ENCODE peak calls at places on chromosomes 5 and 9, in six cellular contexts. P, Q, C, D, F and S are unnamed samples.

GRCh38 chr5:76964018-76964417 is 11.2 kb downstream of the CRHBP start:
- DNase-seq in P (no peak), Q (no peak), C (no peak), D (no peak), F (no peak), S (no peak)

GRCh38 chr5:143964919-143965318 is 153.0 kb downstream of the HMHB1 start:
- DNase-seq in P (no peak), Q (no peak), C (no peak), D (no peak), F (peak), S (no peak)

GRCh38 chr9:135512241-135512603 is 9.0 kb upstream of the LCN1 start:
- DNase-seq in P (no peak), Q (no peak), C (no peak), D (no peak), F (no peak), S (no peak)

GRCh38 chr5:64766934-64767333 is 1.6 kb downstream of the SREK1IP1 start:
- DNase-seq in P (no peak), Q (no peak), C (no peak), D (no peak), F (no peak), S (no peak)

GRCh38 chr9:95057121-95057520 is 260.4 kb downstream of the FANCC start:
- DNase-seq in P (no peak), Q (peak), C (no peak), D (no peak), F (peak), S (no peak)

GRCh38 chr9:91536211-91536691 is 112.6 kb upstream of the NFIL3 start:
- DNase-seq in P (no peak), Q (peak), C (no peak), D (no peak), F (peak), S (peak)

GRCh38 chr5:169013846-169014245 is 287.1 kb downstream of the SLIT3 start:
- DNase-seq in P (no peak), Q (no peak), C (no peak), D (no peak), F (no peak), S (no peak)

GRCh38 chr5:135460246-135461033 is 8.3 kb upstream of the TIFAB start:
- DNase-seq in P (no peak), Q (no peak), C (no peak), D (no peak), F (no peak), S (no peak)

GRCh38 chr9:130139251-130139650 is 33.0 kb upstream of the NCS1 start:
- DNase-seq in P (no peak), Q (no peak), C (no peak), D (no peak), F (no peak), S (no peak)

GRCh38 chr9:133619791-133620190 is 10.6 kb upstream of the FAM163B start:
- DNase-seq in P (no peak), Q (peak), C (peak), D (no peak), F (no peak), S (no peak)

GRCh38 chr5:151223447-151224264 is at the start of gene CCDC69:
- DNase-seq in P (peak), Q (peak), C (peak), D (peak), F (no peak), S (peak)

GRCh38 chr9:136644343-136644592 is 18.4 kb upstream of the EGFL7 start:
- DNase-seq in P (peak), Q (peak), C (peak), D (peak), F (no peak), S (no peak)

GRCh38 chr9:27549196-27549737 is 19.7 kb upstream of the MOB3B start:
- DNase-seq in P (no peak), Q (no peak), C (no peak), D (no peak), F (no peak), S (no peak)

GRCh38 chr5:126858441-126858840 is 81.5 kb downstream of the LMNB1 start:
- DNase-seq in P (no peak), Q (no peak), C (no peak), D (no peak), F (no peak), S (no peak)
- TF ChIP-seq CTCF in P (no peak), Q (no peak), C (no peak), D (no peak), F (no peak), S (no peak)

GRCh38 chr5:42951847-42952411 is 88.2 kb downstream of the ANXA2R start:
- DNase-seq in P (no peak), Q (peak), C (peak), D (peak), F (no peak), S (no peak)

GRCh38 chr5:42950466-42951168 is 89.5 kb downstream of the ANXA2R start:
- DNase-seq in P (peak), Q (peak), C (peak), D (peak), F (peak), S (peak)

GRCh38 chr5:42953061-42953460 is 87.1 kb downstream of the ANXA2R start:
- DNase-seq in P (no peak), Q (no peak), C (no peak), D (no peak), F (no peak), S (no peak)

GRCh38 chr5:42951169-42951846 is 88.8 kb downstream of the ANXA2R start:
- DNase-seq in P (peak), Q (peak), C (peak), D (peak), F (no peak), S (no peak)

GRCh38 chr5:42952575-42952974 is 87.5 kb downstream of the ANXA2R start:
- DNase-seq in P (no peak), Q (no peak), C (no peak), D (no peak), F (no peak), S (no peak)
- H3K4me3 ChIP-seq in P (peak), Q (no peak), C (no peak), D (peak), F (peak), S (peak)

DNA sequence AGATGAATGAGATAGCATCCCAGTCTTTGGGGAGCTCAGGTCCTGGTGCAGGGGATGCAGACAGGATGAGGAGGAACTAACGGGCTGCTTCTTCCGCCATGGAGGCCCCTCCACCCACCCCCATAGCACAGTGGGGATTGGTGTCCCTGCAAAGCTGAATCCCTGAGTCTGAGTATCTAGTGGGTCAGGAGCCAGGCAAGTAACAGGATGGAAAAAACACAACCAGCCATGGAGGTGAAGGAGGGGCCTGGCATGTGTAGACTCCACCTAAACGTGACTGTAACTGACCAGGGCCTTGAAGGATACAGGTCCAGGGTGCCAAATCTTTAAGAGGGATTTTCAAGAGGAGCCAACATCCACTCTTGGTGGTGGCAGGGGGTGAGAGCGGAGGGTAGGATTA is 327.8 kb upstream of the MSX2 start:
- DNase-seq in P (no peak), Q (no peak), C (no peak), D (no peak), F (no peak), S (no peak)
- TF ChIP-seq CTCF in P (no peak), Q (no peak), C (no peak), D (no peak), F (no peak), S (no peak)

DNA sequence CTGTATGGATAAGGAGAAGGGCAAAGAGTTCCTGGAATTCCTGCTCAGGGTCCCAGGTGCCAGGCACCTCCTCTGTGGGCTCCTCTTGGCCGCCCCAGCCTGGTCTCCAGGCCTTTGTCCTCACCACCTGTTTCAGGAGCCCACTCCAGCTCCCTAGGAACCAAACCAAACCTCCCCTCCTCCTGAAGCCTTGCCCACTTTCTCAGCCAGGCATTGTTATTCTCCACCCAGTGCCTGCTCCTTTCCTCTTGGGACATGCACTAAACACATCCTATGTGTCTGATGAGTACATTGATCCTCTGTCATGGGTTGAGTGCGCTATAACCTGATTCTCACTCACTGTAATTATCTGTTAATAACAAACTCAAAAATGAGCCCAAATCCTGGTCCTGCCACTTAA is 189.8 kb downstream of the SPOCK1 start:
- DNase-seq in P (no peak), Q (no peak), C (no peak), D (no peak), F (no peak), S (no peak)
- H3K4me3 ChIP-seq in P (no peak), Q (no peak), C (no peak), D (no peak), F (no peak), S (no peak)

GRCh38 chr5:19266791-19267190 is 721.2 kb downstream of the CDH18 start:
- DNase-seq in P (no peak), Q (no peak), C (no peak), D (no peak), F (no peak), S (no peak)

GRCh38 chr5:19256036-19256435 is 732.0 kb downstream of the CDH18 start:
- DNase-seq in P (no peak), Q (no peak), C (no peak), D (no peak), F (no peak), S (no peak)

GRCh38 chr5:19258686-19259085 is 729.3 kb downstream of the CDH18 start:
- DNase-seq in P (no peak), Q (no peak), C (no peak), D (no peak), F (no peak), S (no peak)

GRCh38 chr5:19264821-19265220 is 723.2 kb downstream of the CDH18 start:
- DNase-seq in P (no peak), Q (no peak), C (no peak), D (no peak), F (no peak), S (no peak)

GRCh38 chr5:19261879-19262278 is 726.1 kb downstream of the CDH18 start:
- DNase-seq in P (no peak), Q (no peak), C (no peak), D (no peak), F (no peak), S (no peak)
- TF ChIP-seq CTCF in P (no peak), Q (no peak), C (no peak), D (no peak), F (no peak), S (no peak)